ENCODE peak calls at places on chromosomes 1 and 21, in five cellular contexts. Q is AG10803, I is H9, V is brain microvascular endothelial cell, O is fibroblast of villous mesenchyme. H is an unnamed sample.
A peak's percentile ranks its signal among the peaks of the same experiment; 100 is the strongest.

GRCh38 chr21:44872568-44873355 is 728 bp downstream of the PTTG1IP start:
- DNase-seq in I (no peak), O (peak; percentile 58), Q (no peak), V (peak; percentile 28), H (peak; percentile 46)

GRCh38 chr1:101291562-101292035 is 54.8 kb downstream of the S1PR1 start:
- DNase-seq in V (peak; percentile 85), I (no peak), O (peak; percentile 80), Q (peak; percentile 78), H (peak; percentile 96)

GRCh38 chr1:200921571-200922110 is 26.9 kb downstream of the INAVA start:
- DNase-seq in Q (no peak), O (no peak), V (no peak), I (no peak), H (no peak)

GRCh38 chr1:61253912-61254628 is 171.7 kb downstream of the NFIA start:
- DNase-seq in O (peak; percentile 37), I (no peak), V (no peak), Q (no peak), H (peak; percentile 57)

GRCh38 chr1:113279776-113280391 is 110.4 kb upstream of the MAGI3 start:
- DNase-seq in I (no peak), Q (no peak), V (no peak), O (no peak), H (no peak)

GRCh38 chr1:218589487-218589886 is 244.4 kb downstream of the TGFB2 start:
- DNase-seq in Q (no peak), I (no peak), O (no peak), V (no peak), H (no peak)

GRCh38 chr1:235035928-235036327 is 92.7 kb downstream of the TOMM20 start:
- DNase-seq in I (no peak), V (no peak), Q (no peak), O (no peak), H (no peak)

GRCh38 chr1:163295949-163296348 is 25.8 kb upstream of the NUF2 start:
- DNase-seq in Q (no peak), O (peak; percentile 49), V (no peak), I (no peak), H (peak; percentile 12)

GRCh38 chr1:178934574-178934945 is 63.7 kb upstream of the ANGPTL1 start:
- DNase-seq in V (no peak), Q (no peak), I (no peak), O (no peak), H (no peak)

GRCh38 chr1:174736831-174737230 is 262.9 kb upstream of the CACYBP start:
- DNase-seq in O (no peak), Q (no peak), V (no peak), I (peak; percentile 31), H (no peak)

GRCh38 chr1:150420560-150421265 is 56.8 kb downstream of the RPRD2 start:
- DNase-seq in Q (peak; percentile 30), V (no peak), I (no peak), O (no peak), H (peak; percentile 28)

GRCh38 chr21:35521852-35522505 is 472.9 kb upstream of the RUNX1 start:
- DNase-seq in O (no peak), V (no peak), Q (no peak), I (no peak), H (no peak)

GRCh38 chr1:44596511-44596910 is 77.8 kb downstream of the TMEM53 start:
- DNase-seq in I (no peak), V (no peak), O (no peak), Q (no peak), H (no peak)

GRCh38 chr1:183244466-183244865 is 58.4 kb downstream of the LAMC2 start:
- DNase-seq in Q (peak; percentile 99), I (no peak), O (peak; percentile 92), V (no peak), H (peak; percentile 96)

GRCh38 chr1:167551359-167551758 is 2.2 kb downstream of the CREG1 start:
- DNase-seq in O (no peak), Q (no peak), V (no peak), I (no peak), H (no peak)

GRCh38 chr1:50110084-50110615 is 1.4 kb downstream of the ELAVL4 start:
- DNase-seq in O (no peak), Q (no peak), I (no peak), V (no peak), H (no peak)

GRCh38 chr1:10546896-10547295 is 72.1 kb downstream of the PEX14 start:
- DNase-seq in O (no peak), Q (no peak), I (no peak), V (no peak), H (no peak)

GRCh38 chr1:4397196-4397595 is 257.2 kb upstream of the AJAP1 start:
- DNase-seq in O (no peak), Q (no peak), I (no peak), V (no peak), H (no peak)

GRCh38 chr1:207462535-207462934 is 8.4 kb downstream of the CR2 start:
- DNase-seq in I (no peak), O (no peak), Q (no peak), V (no peak), H (no peak)

GRCh38 chr21:35512321-35512720 is 463.2 kb upstream of the RUNX1 start:
- DNase-seq in O (peak; percentile 72), Q (peak; percentile 73), I (no peak), V (no peak), H (no peak)

GRCh38 chr1:38194486-38194885 is 147.9 kb upstream of the POU3F1 start:
- DNase-seq in I (no peak), V (no peak), O (no peak), Q (no peak), H (no peak)

GRCh38 chr1:65292861-65293593 is 16.3 kb upstream of the DNAJC6 start:
- DNase-seq in O (no peak), Q (no peak), I (no peak), V (no peak), H (no peak)

GRCh38 chr1:158798531-158798930 is 17.5 kb upstream of the OR6N2 start:
- DNase-seq in O (no peak), V (no peak), I (no peak), Q (no peak), H (peak; percentile 12)
- TF ChIP-seq CTCF in O (peak; percentile 27), V (no peak), I (peak; percentile 41), Q (no peak), H (peak; percentile 3)

GRCh38 chr1:198175418-198176170 is 18.8 kb downstream of the NEK7 start:
- DNase-seq in I (no peak), O (peak; percentile 40), V (peak; percentile 38), Q (peak; percentile 45), H (peak; percentile 71)
- TF ChIP-seq CTCF in I (no peak), O (no peak), V (no peak), Q (no peak), H (no peak)

DNA sequence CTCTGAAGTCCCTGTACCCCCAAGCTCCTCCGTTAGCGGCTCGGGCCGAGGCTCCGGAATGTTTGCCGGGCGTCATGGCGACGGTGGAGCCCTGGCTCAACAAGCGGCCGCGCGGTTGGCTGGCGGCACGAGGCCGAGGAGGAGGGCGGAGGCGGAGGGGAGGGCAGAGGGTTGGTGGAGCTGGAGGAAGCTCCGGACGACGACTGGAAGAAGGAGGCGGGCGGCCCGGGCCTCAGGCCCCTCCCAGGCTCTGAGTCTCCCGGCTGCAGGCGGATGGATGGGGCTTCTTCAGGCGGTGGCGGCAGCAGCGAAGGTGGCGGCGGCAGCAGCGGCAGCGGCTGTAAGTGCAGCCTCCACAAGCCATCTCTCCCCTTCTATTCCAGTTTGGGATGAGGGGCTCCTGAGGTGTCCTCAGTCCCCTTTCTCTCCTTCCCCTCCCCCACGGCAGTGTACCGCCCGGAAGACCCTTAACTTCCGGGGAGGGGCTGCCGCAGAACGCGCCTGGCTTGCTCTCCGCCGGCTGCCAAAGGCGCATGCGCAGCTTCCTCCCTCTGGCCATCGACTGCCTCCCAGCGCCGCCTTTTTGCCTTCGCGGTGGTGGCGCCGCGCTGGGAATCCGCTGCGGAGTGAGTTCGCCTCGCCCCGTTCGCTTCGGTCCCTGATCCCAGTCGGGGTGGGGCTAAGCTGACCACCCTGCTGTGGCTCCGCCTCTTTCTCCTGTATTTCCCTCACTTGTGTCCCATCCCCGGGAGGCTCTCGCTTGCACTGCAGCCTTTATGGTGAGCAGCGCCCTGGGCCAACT is at the start of the genes DNAI4 and MIER1:
- DNase-seq in I (peak; percentile 97), Q (peak; percentile 98), O (peak; percentile 99), V (peak; percentile 97), H (peak; percentile 99)
- TF ChIP-seq CTCF in I (peak; percentile 15), Q (peak; percentile 28), O (peak; percentile 15), V (peak; percentile 45), H (peak; percentile 26)

DNA sequence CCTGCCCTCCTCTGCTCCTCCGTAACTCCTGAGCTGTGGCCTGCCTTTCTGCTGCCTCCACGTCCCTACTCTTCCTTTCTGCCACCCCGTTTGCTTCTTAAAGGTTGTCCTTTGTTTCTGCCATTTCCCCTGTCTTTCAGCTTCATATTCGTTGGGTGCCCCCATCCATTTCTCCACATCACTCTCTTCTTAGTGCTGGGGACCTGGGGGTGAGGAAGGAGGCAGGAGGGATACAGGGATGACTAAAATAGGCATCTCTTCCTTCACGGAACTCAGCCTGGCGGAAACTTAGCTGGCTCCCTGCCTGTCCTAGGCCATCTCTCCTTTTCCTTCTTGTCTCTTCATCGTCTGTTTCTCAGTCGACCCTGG is 67.0 kb upstream of the CD1D start:
- DNase-seq in Q (no peak), O (no peak), V (no peak), I (no peak), H (no peak)
- TF ChIP-seq CTCF in Q (no peak), O (no peak), V (no peak), I (no peak), H (no peak)

GRCh38 chr1:186214816-186215215 is 160.2 kb downstream of the TPR start:
- DNase-seq in I (no peak), V (no peak), Q (peak; percentile 64), O (no peak), H (no peak)

GRCh38 chr1:186220911-186221310 is 154.1 kb downstream of the TPR start:
- DNase-seq in V (no peak), I (no peak), O (no peak), Q (no peak), H (no peak)

GRCh38 chr1:186218661-186219352 is 156.2 kb downstream of the TPR start:
- DNase-seq in Q (no peak), O (no peak), V (no peak), I (no peak), H (no peak)

GRCh38 chr1:186225089-186225488 is 150.0 kb downstream of the TPR start:
- DNase-seq in I (no peak), O (peak; percentile 64), V (no peak), Q (peak; percentile 38), H (no peak)

DNA sequence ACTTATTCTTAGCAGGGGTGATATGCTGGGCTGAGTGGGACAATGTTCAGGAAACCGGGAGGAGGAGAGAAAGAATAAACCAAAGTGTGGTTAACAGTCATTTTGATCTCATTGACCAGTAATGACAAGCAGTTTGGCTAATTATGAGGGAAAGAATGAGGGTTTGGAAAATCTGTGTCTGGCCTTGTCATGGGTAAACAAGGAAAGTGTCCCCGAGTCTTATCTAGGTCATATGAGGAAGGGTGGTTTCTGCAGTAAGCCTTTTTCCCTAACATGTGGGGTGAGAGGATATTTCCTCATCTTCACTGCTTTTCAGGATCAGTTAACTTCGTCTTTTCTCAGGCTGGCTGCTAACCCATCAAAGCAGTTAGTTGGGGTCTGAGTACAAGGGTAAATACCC is 155.0 kb downstream of the TPR start:
- DNase-seq in O (no peak), V (no peak), Q (no peak), I (no peak), H (no peak)
- TF ChIP-seq CTCF in O (no peak), V (no peak), Q (no peak), I (no peak), H (no peak)

GRCh38 chr1:41498809-41499208 is 14.3 kb upstream of the EDN2 start:
- DNase-seq in O (no peak), Q (peak; percentile 88), I (no peak), V (no peak), H (no peak)
- TF ChIP-seq CTCF in O (no peak), Q (no peak), I (no peak), V (no peak), H (no peak)